ENCODE peak calls at places on chromosome 1, in four cellular contexts. One of them, this sample, is unnamed.

GRCh38 chr1:236552901-236553300 is 29.1 kb downstream of the LGALS8 start:
- DNase-seq in upper lobe of right lung: no peak
- DNase-seq in brain microvascular endothelial cell: no peak
- DNase-seq in tibial nerve: no peak
- DNase-seq in this sample: no peak

GRCh38 chr1:110209715-110210603 is at the start of gene KCNC4:
- DNase-seq in upper lobe of right lung: peak
- DNase-seq in tibial nerve: peak
- DNase-seq in brain microvascular endothelial cell: peak
- DNase-seq in this sample: peak

GRCh38 chr1:23648576-23648975 is 43.0 kb upstream of the RPL11 start:
- DNase-seq in upper lobe of right lung: no peak
- DNase-seq in tibial nerve: no peak
- DNase-seq in brain microvascular endothelial cell: no peak
- DNase-seq in this sample: no peak

GRCh38 chr1:235831148-235831547 is 35.6 kb downstream of the LYST start:
- DNase-seq in brain microvascular endothelial cell: peak
- DNase-seq in tibial nerve: no peak
- DNase-seq in upper lobe of right lung: no peak
- DNase-seq in this sample: peak

GRCh38 chr1:29506678-29507225 is 270.4 kb downstream of the PTPRU start:
- DNase-seq in upper lobe of right lung: no peak
- DNase-seq in tibial nerve: no peak
- DNase-seq in brain microvascular endothelial cell: no peak
- DNase-seq in this sample: no peak

GRCh38 chr1:56286956-56287355 is 292.4 kb downstream of the PLPP3 start:
- DNase-seq in brain microvascular endothelial cell: no peak
- DNase-seq in tibial nerve: no peak
- DNase-seq in upper lobe of right lung: no peak
- DNase-seq in this sample: peak

GRCh38 chr1:201693887-201694614 is 134.9 kb upstream of the IPO9 start:
- DNase-seq in upper lobe of right lung: no peak
- DNase-seq in tibial nerve: no peak
- DNase-seq in brain microvascular endothelial cell: no peak
- DNase-seq in this sample: no peak

GRCh38 chr1:184563308-184563707 is 176.5 kb downstream of the C1orf21 start:
- DNase-seq in upper lobe of right lung: no peak
- DNase-seq in tibial nerve: peak
- DNase-seq in brain microvascular endothelial cell: no peak
- DNase-seq in this sample: peak

GRCh38 chr1:203557958-203558760 is 64.2 kb downstream of the OPTC start:
- DNase-seq in upper lobe of right lung: no peak
- DNase-seq in brain microvascular endothelial cell: peak
- DNase-seq in tibial nerve: peak
- DNase-seq in this sample: peak

GRCh38 chr1:204449631-204450280 is 38.1 kb upstream of the PPP1R15B start:
- DNase-seq in brain microvascular endothelial cell: no peak
- DNase-seq in tibial nerve: no peak
- DNase-seq in upper lobe of right lung: no peak
- DNase-seq in this sample: no peak

GRCh38 chr1:226656601-226657277 is 82.3 kb downstream of the ITPKB start:
- DNase-seq in brain microvascular endothelial cell: no peak
- DNase-seq in upper lobe of right lung: no peak
- DNase-seq in tibial nerve: no peak
- DNase-seq in this sample: peak

GRCh38 chr1:17405898-17406759 is 33.3 kb downstream of the RCC2 start:
- DNase-seq in tibial nerve: peak
- DNase-seq in brain microvascular endothelial cell: peak
- DNase-seq in upper lobe of right lung: peak
- DNase-seq in this sample: peak

GRCh38 chr1:227472772-227473171 is 90.6 kb upstream of the ZNF678 start:
- DNase-seq in upper lobe of right lung: no peak
- DNase-seq in tibial nerve: no peak
- DNase-seq in brain microvascular endothelial cell: no peak
- DNase-seq in this sample: no peak

GRCh38 chr1:167103236-167103894 is 9.5 kb downstream of the STYXL2 start:
- DNase-seq in upper lobe of right lung: no peak
- DNase-seq in tibial nerve: no peak
- DNase-seq in brain microvascular endothelial cell: no peak
- DNase-seq in this sample: no peak

GRCh38 chr1:56054959-56055358 is 524.4 kb downstream of the PLPP3 start:
- DNase-seq in upper lobe of right lung: no peak
- DNase-seq in tibial nerve: no peak
- DNase-seq in brain microvascular endothelial cell: no peak
- DNase-seq in this sample: no peak

GRCh38 chr1:98662354-98662665 is 789 bp downstream of the SNX7 start:
- DNase-seq in tibial nerve: no peak
- DNase-seq in upper lobe of right lung: no peak
- DNase-seq in brain microvascular endothelial cell: peak
- DNase-seq in this sample: no peak

GRCh38 chr1:147676306-147677085 is 6.2 kb upstream of the ACP6 start:
- DNase-seq in upper lobe of right lung: no peak
- DNase-seq in tibial nerve: no peak
- DNase-seq in brain microvascular endothelial cell: peak
- DNase-seq in this sample: peak

GRCh38 chr1:244325056-244325764 is 126.5 kb downstream of the ADSS2 start:
- DNase-seq in tibial nerve: no peak
- DNase-seq in upper lobe of right lung: no peak
- DNase-seq in brain microvascular endothelial cell: no peak
- DNase-seq in this sample: no peak

GRCh38 chr1:184150776-184151531 is 99.4 kb downstream of the TSEN15 start:
- DNase-seq in upper lobe of right lung: no peak
- DNase-seq in brain microvascular endothelial cell: peak
- DNase-seq in tibial nerve: peak
- DNase-seq in this sample: peak

GRCh38 chr1:248840946-248841345 is 2.9 kb downstream of the ZNF672 start:
- DNase-seq in tibial nerve: no peak
- DNase-seq in brain microvascular endothelial cell: peak
- DNase-seq in upper lobe of right lung: no peak
- DNase-seq in this sample: no peak

GRCh38 chr1:42807056-42807668 is 9.8 kb upstream of the ERMAP start:
- DNase-seq in tibial nerve: no peak
- DNase-seq in upper lobe of right lung: no peak
- DNase-seq in brain microvascular endothelial cell: no peak
- DNase-seq in this sample: peak

GRCh38 chr1:161198206-161198876 is 513 bp downstream of the ADAMTS4 start:
- DNase-seq in brain microvascular endothelial cell: no peak
- DNase-seq in tibial nerve: no peak
- DNase-seq in upper lobe of right lung: no peak
- DNase-seq in this sample: peak

GRCh38 chr1:177173976-177174375 is 3.2 kb downstream of the BRINP2 start:
- DNase-seq in tibial nerve: no peak
- DNase-seq in brain microvascular endothelial cell: no peak
- DNase-seq in upper lobe of right lung: no peak
- DNase-seq in this sample: no peak

GRCh38 chr1:3082571-3083516 is 13.8 kb downstream of the PRDM16 start:
- DNase-seq in upper lobe of right lung: no peak
- DNase-seq in tibial nerve: no peak
- DNase-seq in brain microvascular endothelial cell: no peak
- DNase-seq in this sample: no peak
- H3K4me3 ChIP-seq in upper lobe of right lung: no peak
- H3K4me3 ChIP-seq in tibial nerve: no peak
- H3K4me3 ChIP-seq in brain microvascular endothelial cell: no peak
- H3K4me3 ChIP-seq in this sample: no peak

DNA sequence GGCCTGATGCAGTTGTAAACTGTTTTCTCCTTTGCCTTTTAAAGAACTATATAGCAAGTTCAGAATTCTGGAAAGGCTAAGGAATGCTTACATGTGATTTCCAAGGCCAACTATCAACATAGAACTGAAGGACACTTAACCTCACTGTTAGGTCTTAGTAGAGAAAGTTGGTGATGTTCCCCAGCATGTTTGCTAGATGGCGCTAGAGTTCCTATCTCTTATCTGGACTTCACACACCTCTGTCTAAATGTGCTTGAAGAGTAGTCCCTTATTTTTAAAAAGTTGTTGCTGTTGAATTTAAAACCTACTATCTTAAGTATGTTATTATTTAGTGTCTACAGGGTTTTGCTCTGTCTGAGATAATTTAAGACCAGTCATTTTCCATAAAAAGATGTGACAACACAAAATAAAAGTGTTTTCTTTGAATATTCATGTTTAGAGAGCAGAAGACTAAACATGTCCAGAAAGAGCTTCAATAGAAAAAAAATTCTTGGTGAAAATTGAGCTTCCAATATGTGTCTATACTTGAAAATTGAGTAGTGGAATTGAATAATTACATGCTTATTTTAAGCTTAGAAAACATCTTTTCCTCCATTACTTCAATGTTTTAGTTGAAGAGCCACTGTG is 237.3 kb downstream of the S1PR1 start:
- DNase-seq in tibial nerve: no peak
- DNase-seq in upper lobe of right lung: no peak
- DNase-seq in brain microvascular endothelial cell: no peak
- DNase-seq in this sample: no peak
- TF ChIP-seq CTCF in tibial nerve: no peak
- TF ChIP-seq CTCF in upper lobe of right lung: peak
- TF ChIP-seq CTCF in brain microvascular endothelial cell: no peak
- TF ChIP-seq CTCF in this sample: peak

GRCh38 chr1:57381871-57382270 is 42.0 kb downstream of the DAB1 start:
- DNase-seq in brain microvascular endothelial cell: no peak
- DNase-seq in upper lobe of right lung: no peak
- DNase-seq in tibial nerve: no peak
- DNase-seq in this sample: no peak
- H3K4me3 ChIP-seq in brain microvascular endothelial cell: no peak
- H3K4me3 ChIP-seq in upper lobe of right lung: no peak
- H3K4me3 ChIP-seq in tibial nerve: no peak
- H3K4me3 ChIP-seq in this sample: no peak

DNA sequence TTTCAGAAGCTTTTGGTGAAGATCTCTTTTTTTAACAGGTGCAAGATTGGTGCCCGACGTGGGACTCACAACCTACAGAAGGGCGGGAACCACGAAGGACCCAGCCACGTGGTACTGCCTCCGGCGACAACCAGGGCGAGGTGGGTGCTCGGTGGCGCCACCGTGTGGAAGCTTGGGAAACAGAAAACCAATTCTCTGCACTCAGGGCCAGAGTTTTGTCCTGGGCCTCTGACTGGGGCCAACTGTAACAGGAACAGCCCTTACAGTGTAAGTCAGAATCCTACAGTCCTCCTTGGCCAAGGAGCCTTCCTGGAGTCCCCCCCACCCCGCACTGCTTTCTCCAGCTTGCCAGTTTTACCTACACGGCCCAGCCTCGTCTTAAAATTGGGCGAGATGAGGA is 11.6 kb upstream of the S100A7A start:
- DNase-seq in upper lobe of right lung: peak
- DNase-seq in tibial nerve: peak
- DNase-seq in brain microvascular endothelial cell: no peak
- DNase-seq in this sample: no peak
- TF ChIP-seq CTCF in upper lobe of right lung: peak
- TF ChIP-seq CTCF in tibial nerve: peak
- TF ChIP-seq CTCF in brain microvascular endothelial cell: peak
- TF ChIP-seq CTCF in this sample: peak

DNA sequence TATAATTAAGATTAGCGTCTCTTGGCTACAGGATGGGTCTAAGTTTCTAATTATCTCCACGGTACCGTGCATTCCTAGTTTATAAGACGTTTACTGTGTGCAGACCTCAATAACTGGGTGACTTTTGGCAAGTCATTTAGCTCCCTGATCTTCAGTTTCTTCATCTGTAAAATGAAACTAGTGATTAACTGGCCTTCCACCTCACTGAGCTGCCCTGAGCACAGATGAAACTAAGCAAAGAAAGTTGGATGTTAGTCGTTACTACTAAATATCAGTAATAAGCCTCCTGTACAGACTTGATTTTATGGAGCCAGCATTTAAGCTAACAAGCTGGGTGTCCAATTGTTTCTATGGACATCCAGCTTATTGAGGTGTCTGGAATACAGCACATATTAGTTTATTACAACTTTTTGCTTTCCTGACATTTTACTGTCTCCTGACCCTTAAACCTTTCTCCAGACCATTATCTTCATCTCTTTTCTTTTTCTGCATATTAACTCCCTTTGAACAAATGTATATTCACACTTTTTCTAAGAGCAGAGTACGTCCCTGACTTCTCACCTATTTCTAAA is 1.1 kb downstream of the CR2 start:
- DNase-seq in tibial nerve: no peak
- DNase-seq in brain microvascular endothelial cell: no peak
- DNase-seq in upper lobe of right lung: no peak
- DNase-seq in this sample: no peak
- H3K4me3 ChIP-seq in tibial nerve: no peak
- H3K4me3 ChIP-seq in brain microvascular endothelial cell: no peak
- H3K4me3 ChIP-seq in upper lobe of right lung: no peak
- H3K4me3 ChIP-seq in this sample: no peak

GRCh38 chr1:11481019-11481418 is 2.1 kb downstream of the DISP3 start:
- DNase-seq in upper lobe of right lung: no peak
- DNase-seq in tibial nerve: no peak
- DNase-seq in brain microvascular endothelial cell: no peak
- DNase-seq in this sample: no peak
- TF ChIP-seq CTCF in upper lobe of right lung: no peak
- TF ChIP-seq CTCF in tibial nerve: no peak
- TF ChIP-seq CTCF in brain microvascular endothelial cell: no peak
- TF ChIP-seq CTCF in this sample: no peak

GRCh38 chr1:1068077-1068373 is 6.1 kb downstream of the RNF223 start:
- DNase-seq in upper lobe of right lung: no peak
- DNase-seq in brain microvascular endothelial cell: no peak
- DNase-seq in tibial nerve: no peak
- DNase-seq in this sample: no peak

GRCh38 chr1:1067284-1068076 is 6.6 kb downstream of the RNF223 start:
- DNase-seq in upper lobe of right lung: peak
- DNase-seq in tibial nerve: no peak
- DNase-seq in brain microvascular endothelial cell: no peak
- DNase-seq in this sample: no peak

GRCh38 chr1:1069711-1070676 is 4.1 kb downstream of the RNF223 start:
- DNase-seq in brain microvascular endothelial cell: no peak
- DNase-seq in upper lobe of right lung: no peak
- DNase-seq in tibial nerve: no peak
- DNase-seq in this sample: peak

GRCh38 chr1:1069061-1069710 is 4.9 kb downstream of the RNF223 start:
- DNase-seq in tibial nerve: no peak
- DNase-seq in upper lobe of right lung: peak
- DNase-seq in brain microvascular endothelial cell: peak
- DNase-seq in this sample: no peak

DNA sequence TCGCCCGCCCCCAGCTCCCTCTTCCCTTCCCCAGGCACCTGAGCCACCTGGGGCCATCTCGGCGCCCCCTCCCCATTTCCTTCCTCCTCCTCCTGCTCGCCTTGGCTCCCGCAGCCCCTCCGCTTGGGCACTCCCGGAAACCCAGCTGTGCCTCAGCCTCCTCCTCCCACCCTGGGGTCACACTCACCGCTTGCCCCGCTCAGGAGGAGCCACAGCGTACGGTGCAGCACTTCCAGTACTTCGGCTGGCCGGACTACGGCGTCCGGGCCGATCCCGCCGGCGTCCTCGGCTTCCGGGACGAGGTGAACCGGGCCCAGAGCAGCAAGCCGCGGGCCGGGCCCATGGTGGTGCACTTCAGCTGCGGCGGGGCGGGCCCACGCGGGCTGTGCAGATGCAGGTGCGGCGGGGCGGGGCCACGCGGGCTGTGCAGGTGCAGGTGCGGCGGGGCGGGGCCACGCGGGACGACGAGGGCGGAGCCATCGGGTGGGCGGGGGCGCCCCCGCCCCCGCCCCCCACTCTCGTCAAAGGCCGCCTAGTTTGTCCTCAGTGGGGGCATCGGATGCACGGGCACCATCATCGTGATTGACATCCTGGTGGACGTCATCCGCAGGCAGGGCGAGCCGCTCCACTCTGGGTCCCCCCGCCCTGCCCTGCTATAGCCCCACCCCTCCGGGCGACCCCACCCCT is 5.6 kb downstream of the RNF223 start:
- DNase-seq in brain microvascular endothelial cell: no peak
- DNase-seq in upper lobe of right lung: peak
- DNase-seq in tibial nerve: no peak
- DNase-seq in this sample: no peak
- H3K4me3 ChIP-seq in brain microvascular endothelial cell: peak
- H3K4me3 ChIP-seq in upper lobe of right lung: peak
- H3K4me3 ChIP-seq in tibial nerve: peak
- H3K4me3 ChIP-seq in this sample: no peak

This sample was measured in foreskin fibroblast.